ENCODE peak calls at places on chromosomes 4 and X, in ten cellular contexts. V is NB4, O is amniotic stem cell, U is SK-N-MC, C is left ventricle myocardium superior, E is dermis microvascular lymphatic vessel endothelial cell, J is LHCN-M2, Z is GM12878, Y is colonic mucosa, S is NCI-H1436. R is an unnamed sample.
A peak's percentile ranks its signal among the peaks of the same experiment; 100 is the strongest.

GRCh38 chrX:102154900-102155805 is 624 bp downstream of the BEX5 start:
- DNase-seq in C (no peak), Y (peak; percentile 18), Z (no peak), S (no peak), J (no peak), U (no peak), E (no peak), V (no peak), O (no peak), R (peak; percentile 5)

GRCh38 chr4:16794816-16795445 is 103.5 kb downstream of the LDB2 start:
- DNase-seq in J (no peak), U (no peak), Y (peak; percentile 46), E (peak; percentile 77), S (no peak), V (peak; percentile 51), O (peak; percentile 39), C (peak; percentile 46), Z (no peak), R (no peak)

GRCh38 chr4:182593413-182593812 is 323.8 kb downstream of the DCTD start:
- DNase-seq in J (no peak), S (no peak), C (no peak), Y (no peak), Z (no peak), U (no peak), V (no peak), E (no peak), O (no peak), R (no peak)

GRCh38 chr4:103098331-103098730 is 1.3 kb downstream of the BDH2 start:
- DNase-seq in O (no peak), J (peak; percentile 70), Z (no peak), U (no peak), Y (no peak), V (no peak), C (no peak), E (no peak), S (no peak), R (no peak)

GRCh38 chrX:10769165-10769564 is 148.8 kb upstream of the MID1 start:
- DNase-seq in U (peak; percentile 6), V (peak; percentile 13), O (peak; percentile 22), E (peak; percentile 32), S (peak; percentile 45), Z (no peak), Y (no peak), J (peak; percentile 66), C (no peak), R (no peak)

GRCh38 chrX:152637649-152638442 is at the start of gene GABRQ:
- DNase-seq in J (no peak), U (no peak), Z (no peak), C (peak; percentile 36), V (peak; percentile 7), S (peak; percentile 94), Y (no peak), O (no peak), E (peak; percentile 34), R (no peak)

GRCh38 chr4:8045909-8046308 is 106.2 kb upstream of the AFAP1 start:
- DNase-seq in C (no peak), Z (no peak), S (no peak), V (no peak), J (no peak), Y (no peak), E (no peak), U (no peak), O (no peak), R (no peak)

GRCh38 chrX:1661048-1661921 is 46.4 kb downstream of the ASMT start:
- DNase-seq in E (no peak), U (no peak), Z (peak; percentile 98), C (peak; percentile 39), O (no peak), Y (peak; percentile 33), J (no peak), S (peak; percentile 68), V (peak; percentile 89), R (no peak)

GRCh38 chrX:38260231-38260630 is 39.6 kb upstream of the SRPX start:
- DNase-seq in S (no peak), O (no peak), V (peak; percentile 58), Z (no peak), E (peak; percentile 25), U (no peak), C (no peak), Y (peak; percentile 44), J (peak; percentile 26), R (no peak)

GRCh38 chrX:129593137-129593536 is 53.1 kb downstream of the OCRL start:
- DNase-seq in O (no peak), S (no peak), Y (no peak), V (no peak), J (peak; percentile 21), E (no peak), Z (no peak), C (no peak), U (no peak), R (no peak)

GRCh38 chr4:48665555-48666186 is 114.4 kb downstream of the FRYL start:
- DNase-seq in J (no peak), U (no peak), V (no peak), C (no peak), O (no peak), E (no peak), Y (no peak), S (no peak), Z (no peak), R (no peak)

GRCh38 chr4:7876096-7876993 is 63.3 kb downstream of the AFAP1 start:
- DNase-seq in C (no peak), Z (no peak), U (no peak), E (peak; percentile 69), Y (no peak), O (no peak), J (peak; percentile 41), V (peak; percentile 23), S (no peak), R (peak; percentile 68)

GRCh38 chr4:94678896-94679295 is 78.9 kb upstream of the BMPR1B start:
- DNase-seq in C (no peak), J (peak; percentile 25), E (no peak), V (no peak), S (no peak), U (no peak), O (no peak), Y (no peak), Z (no peak), R (no peak)

GRCh38 chr4:1366371-1367229 is 19.6 kb downstream of the UVSSA start:
- DNase-seq in V (no peak), Y (no peak), J (no peak), S (no peak), E (no peak), U (no peak), C (peak; percentile 23), O (no peak), Z (no peak), R (no peak)

GRCh38 chrX:134443020-134443419 is 16.9 kb upstream of the HPRT1 start:
- DNase-seq in O (no peak), S (no peak), U (no peak), Y (no peak), C (no peak), E (no peak), Z (no peak), V (no peak), J (no peak), R (no peak)

R was measured in activated effector memory CD4-positive, alpha-beta T cell treated with Interleukin-2 at 50 U/mL for 16 hours.